ENCODE peak calls at places on chromosome 2, in four cellular contexts. V, Y, C and T are unnamed samples. For H3K4me1, the result is how much of the 10 kb centered on the place peaks cover.

GRCh38 chr2:32357545-32358482 is 991 bp downstream of the BIRC6 start:
- DNase-seq in V (peak), Y (peak), C (peak), T (peak)

GRCh38 chr2:227415538-227416424 is 28.0 kb upstream of the SCYGR1 start:
- DNase-seq in V (peak), Y (peak), C (no peak), T (no peak)

GRCh38 chr2:133411857-133412256 is 156.4 kb downstream of the NCKAP5 start:
- DNase-seq in V (no peak), Y (no peak), C (no peak), T (no peak)

GRCh38 chr2:145431181-145431951 is 911.4 kb upstream of the ZEB2 start:
- DNase-seq in V (no peak), Y (no peak), C (no peak), T (no peak)

GRCh38 chr2:185502351-185502750 is 236.3 kb upstream of the FSIP2 start:
- DNase-seq in V (no peak), Y (no peak), C (no peak), T (no peak)

GRCh38 chr2:189982777-189983394 is 79.6 kb downstream of the MSTN start:
- DNase-seq in V (no peak), Y (no peak), C (no peak), T (no peak)

GRCh38 chr2:95836151-95836550 is 155.5 kb downstream of the ANKRD36C start:
- DNase-seq in V (no peak), Y (no peak), C (no peak), T (no peak)

GRCh38 chr2:127193164-127193947 is 26.7 kb downstream of the CYP27C1 start:
- DNase-seq in V (peak), Y (no peak), C (no peak), T (no peak)

GRCh38 chr2:237885931-237886701 is 26.7 kb downstream of the RAMP1 start:
- DNase-seq in V (no peak), Y (no peak), C (no peak), T (no peak)

DNA sequence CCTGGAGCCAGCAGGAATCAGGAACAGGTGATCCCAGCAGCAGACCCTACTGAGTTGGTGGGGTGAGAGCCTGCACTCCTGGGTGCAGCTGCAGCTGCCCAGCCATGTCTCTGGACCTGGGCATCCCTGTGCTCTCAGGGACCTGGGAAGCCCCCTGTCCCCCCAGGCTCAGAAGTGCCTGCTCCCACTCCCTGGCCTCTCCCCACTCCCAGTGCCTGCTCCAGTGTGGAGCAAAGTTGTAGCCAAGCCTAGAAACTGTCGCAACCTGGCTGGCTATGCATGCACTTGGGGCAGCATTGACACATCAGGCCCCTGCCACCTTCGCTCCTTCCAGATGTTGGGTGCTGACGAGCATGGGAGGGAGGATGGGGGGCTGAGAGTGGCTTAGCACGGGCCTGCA is 1124.7 kb upstream of the ACVR2A start:
- DNase-seq in V (no peak), Y (no peak), C (no peak), T (no peak)
- H3K4me1 ChIP-seq in V (under half), Y (under half), C (under half), T (under half)

GRCh38 chr2:69582582-69583176 is 60.9 kb downstream of the AAK1 start:
- DNase-seq in V (peak), Y (no peak), C (no peak), T (peak)
- H3K4me1 ChIP-seq in V (under half), Y (under half), C (half or more), T (under half)

GRCh38 chr2:71695235-71696120 is 242.1 kb downstream of the DYSF start:
- DNase-seq in V (no peak), Y (no peak), C (no peak), T (no peak)
- H3K4me1 ChIP-seq in V (under half), Y (under half), C (under half), T (under half)

GRCh38 chr2:100902833-100903405 is 83.0 kb downstream of the NPAS2 start:
- DNase-seq in V (peak), Y (no peak), C (no peak), T (no peak)

GRCh38 chr2:100905132-100905805 is 85.3 kb downstream of the NPAS2 start:
- DNase-seq in V (no peak), Y (no peak), C (no peak), T (no peak)

GRCh38 chr2:100906679-100907078 is 86.7 kb downstream of the NPAS2 start:
- DNase-seq in V (no peak), Y (no peak), C (no peak), T (no peak)

GRCh38 chr2:100906131-100906530 is 86.2 kb downstream of the NPAS2 start:
- DNase-seq in V (no peak), Y (no peak), C (no peak), T (no peak)

DNA sequence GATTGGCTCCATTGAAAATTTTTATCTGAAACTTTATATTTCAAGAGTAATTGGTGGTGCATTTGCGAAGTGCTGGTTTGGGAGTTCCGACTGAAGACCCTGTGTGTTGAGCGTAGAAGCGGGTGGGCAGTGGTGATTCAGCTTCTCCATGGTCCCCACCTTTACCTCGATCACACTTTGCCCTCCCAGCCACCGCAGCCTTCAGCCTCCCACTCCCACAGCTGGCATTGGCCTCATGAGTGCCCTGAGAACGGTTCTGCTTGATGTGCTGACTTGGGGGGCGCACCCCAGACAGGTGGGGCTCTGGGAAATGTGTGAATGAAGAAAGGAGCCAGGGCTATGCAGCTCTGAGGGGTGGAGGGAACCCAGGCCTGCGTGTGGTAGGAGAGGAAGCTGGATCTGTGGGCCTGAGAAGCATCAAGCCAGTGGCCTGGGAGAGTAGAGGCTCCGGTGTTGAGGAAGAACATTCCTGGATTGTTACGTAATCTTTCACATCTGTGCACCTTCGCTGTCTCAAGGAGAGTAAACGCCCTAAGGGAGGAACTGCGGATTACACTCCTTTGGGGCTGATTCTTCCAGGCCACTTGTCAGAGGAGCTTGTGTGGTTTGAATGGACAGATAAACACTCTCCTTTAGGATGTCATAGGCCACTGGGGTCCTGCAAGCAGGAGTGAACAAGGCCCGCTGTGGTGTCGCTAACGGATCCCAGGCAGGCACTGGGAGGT is 83.8 kb downstream of the NPAS2 start:
- DNase-seq in V (peak), Y (no peak), C (no peak), T (no peak)
- H3K4me1 ChIP-seq in V (under half), Y (under half), C (under half), T (under half)

GRCh38 chr2:42979416-42979869 is 187.1 kb upstream of the HAAO start:
- DNase-seq in V (no peak), Y (no peak), C (no peak), T (peak)
- H3K4me1 ChIP-seq in V (under half), Y (under half), C (under half), T (half or more)

GRCh38 chr2:216875861-216876260 is 16.0 kb upstream of the TNP1 start:
- DNase-seq in V (no peak), Y (no peak), C (no peak), T (no peak)
- H3K4me1 ChIP-seq in V (under half), Y (under half), C (under half), T (under half)

DNA sequence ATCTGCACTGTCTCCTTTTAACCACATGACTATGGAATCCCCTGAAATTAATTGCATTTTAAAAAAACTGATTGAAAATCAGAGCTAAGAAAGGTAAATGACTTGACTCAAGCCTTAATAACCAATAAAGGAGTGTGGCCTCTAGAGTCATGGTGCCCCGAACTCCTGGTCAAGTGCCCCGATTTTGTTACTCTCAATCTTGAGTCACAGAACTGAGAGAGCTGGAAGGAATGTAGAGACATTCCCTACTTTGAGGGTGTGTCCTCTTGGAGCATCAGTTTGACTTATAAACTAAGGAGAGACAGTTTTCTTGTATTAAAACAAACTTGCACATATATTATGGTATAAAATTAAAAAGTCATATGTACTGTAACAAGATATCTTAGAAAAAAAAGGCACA is 2.4 kb downstream of the WDR43 start:
- DNase-seq in V (peak), Y (no peak), C (no peak), T (no peak)
- H3K4me1 ChIP-seq in V (under half), Y (under half), C (under half), T (under half)

GRCh38 chr2:181787310-181788048 is 104.1 kb upstream of the ITPRID2 start:
- DNase-seq in V (no peak), Y (no peak), C (no peak), T (no peak)
- H3K4me1 ChIP-seq in V (under half), Y (under half), C (under half), T (under half)

GRCh38 chr2:7437122-7437521 is 519.9 kb downstream of the RNF144A start:
- DNase-seq in V (no peak), Y (no peak), C (no peak), T (no peak)
- H3K4me1 ChIP-seq in V (under half), Y (under half), C (under half), T (under half)

GRCh38 chr2:104889261-104890091 is 35.6 kb downstream of the POU3F3 start:
- DNase-seq in V (no peak), Y (no peak), C (no peak), T (no peak)
- H3K4me1 ChIP-seq in V (under half), Y (under half), C (under half), T (under half)